ENCODE peak calls at places on chromosomes 11 and 22, in six cellular contexts. Y is astrocyte of the spinal cord, L is fibroblast of the aortic adventitia, C is lower lobe of right lung, T is Peyer's patch, I is stomach. A is an unnamed sample.

GRCh38 chr11:62553839-62554361 is 7.3 kb upstream of the AHNAK start:
- DNase-seq in Y (peak), L (peak), C (no peak), T (peak), I (no peak), A (no peak)

GRCh38 chr22:32713737-32714457 is 87.6 kb upstream of the TIMP3 start:
- DNase-seq in Y (no peak), L (peak), C (no peak), T (no peak), I (no peak), A (no peak)

GRCh38 chr11:63015521-63016215 is at the start of gene SLC22A8:
- DNase-seq in Y (no peak), L (no peak), C (no peak), T (no peak), I (no peak), A (no peak)

GRCh38 chr22:22870577-22871398 is 16.8 kb upstream of the IGLL5 start:
- DNase-seq in Y (no peak), L (no peak), C (no peak), T (no peak), I (no peak), A (no peak)

GRCh38 chr11:36104660-36104992 is 160.8 kb downstream of the LDLRAD3 start:
- DNase-seq in Y (no peak), L (no peak), C (no peak), T (no peak), I (no peak), A (no peak)

GRCh38 chr22:49169074-49169744 is 658.5 kb downstream of the BRD1 start:
- DNase-seq in Y (no peak), L (no peak), C (no peak), T (no peak), I (no peak), A (no peak)

GRCh38 chr11:83319346-83319745 is 33.2 kb upstream of the CCDC90B start:
- DNase-seq in Y (no peak), L (no peak), C (no peak), T (no peak), I (no peak), A (no peak)

GRCh38 chr11:131423715-131424114 is 53.3 kb downstream of the NTM start:
- DNase-seq in Y (no peak), L (no peak), C (no peak), T (no peak), I (no peak), A (no peak)

GRCh38 chr22:22464541-22465054 is 43.9 kb downstream of the ZNF280B start:
- DNase-seq in Y (no peak), L (no peak), C (no peak), T (no peak), I (no peak), A (no peak)

GRCh38 chr11:5719703-5720495 is 16.3 kb upstream of the OR56B1 start:
- DNase-seq in Y (peak), L (no peak), C (no peak), T (no peak), I (no peak), A (no peak)
- TF ChIP-seq CTCF in Y (no peak), L (no peak), C (no peak), T (no peak), I (no peak), A (no peak)

GRCh38 chr22:28600546-28601143 is 79.0 kb downstream of the TTC28 start:
- DNase-seq in Y (peak), L (peak), C (no peak), T (no peak), I (no peak), A (no peak)
- TF ChIP-seq CTCF in Y (peak), L (peak), C (peak), T (peak), I (peak), A (peak)

DNA sequence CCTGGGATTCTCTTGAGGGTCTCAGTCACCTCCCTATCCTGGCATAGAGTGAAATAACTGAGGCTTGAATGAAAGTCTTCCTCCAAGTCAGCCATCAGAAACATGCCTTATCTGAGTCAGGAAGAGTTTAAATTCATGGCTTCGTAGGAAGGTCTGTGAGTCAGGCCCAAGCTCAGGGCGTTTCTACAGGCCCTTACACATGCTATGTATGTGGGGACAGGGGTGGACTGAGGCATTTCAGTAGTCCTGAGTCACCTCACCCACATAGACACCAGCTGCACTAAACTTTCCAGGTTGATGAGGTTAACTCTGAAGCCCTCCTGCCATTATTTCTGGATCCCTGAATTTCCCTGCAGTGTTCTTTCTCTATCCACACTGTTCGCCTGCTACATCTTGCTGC is 134.6 kb upstream of the RCN1 start:
- DNase-seq in Y (peak), L (peak), C (no peak), T (no peak), I (no peak), A (no peak)
- TF ChIP-seq CTCF in Y (no peak), L (no peak), C (no peak), T (no peak), I (no peak), A (no peak)

DNA sequence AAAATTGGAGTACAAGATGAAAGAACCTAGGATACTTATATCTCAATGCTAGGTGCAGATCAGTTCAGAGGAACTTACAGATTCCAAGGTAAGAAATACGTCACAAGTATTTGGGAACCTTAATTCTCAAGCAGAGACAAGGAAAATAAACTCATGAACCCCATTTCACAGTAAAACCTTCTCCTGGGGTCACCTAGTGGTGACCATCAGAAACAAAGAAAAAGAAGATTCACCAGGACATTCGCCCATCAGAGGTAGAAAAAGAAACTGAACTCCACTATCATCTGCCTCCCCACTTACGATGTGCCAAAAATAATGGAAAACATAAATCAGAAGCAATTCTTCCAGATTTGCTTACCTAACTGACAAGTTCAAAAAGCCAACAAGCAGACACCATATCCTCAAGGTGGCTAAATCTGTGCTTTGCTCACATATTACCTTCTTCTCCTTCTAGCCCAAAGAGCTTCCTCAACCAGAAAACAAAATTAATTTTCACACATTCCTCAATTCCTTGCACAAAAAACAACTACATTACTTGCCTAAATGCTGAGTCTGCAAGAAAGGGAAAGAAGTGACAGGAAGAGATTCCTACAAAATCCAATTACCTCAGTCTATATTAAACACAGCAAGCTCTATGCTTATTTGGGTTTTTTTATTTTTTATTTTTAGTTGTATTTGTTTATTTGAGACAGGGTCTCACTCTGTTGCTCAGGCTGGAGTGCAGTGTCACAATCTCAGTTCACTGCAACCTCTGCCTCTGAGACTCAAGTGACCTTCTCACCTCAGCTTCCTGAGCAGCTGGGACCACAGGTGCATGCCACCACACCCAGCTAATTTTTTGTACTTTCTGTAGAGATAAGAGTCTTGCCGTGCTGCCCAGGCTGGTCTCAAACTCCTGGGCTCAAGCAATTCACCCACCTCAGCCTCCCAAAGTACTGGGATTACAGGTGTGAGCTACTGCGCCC is 4.7 kb downstream of the DENND5A start:
- DNase-seq in Y (no peak), L (no peak), C (no peak), T (peak), I (peak), A (peak)
- TF ChIP-seq CTCF in Y (peak), L (peak), C (no peak), T (peak), I (no peak), A (peak)

DNA sequence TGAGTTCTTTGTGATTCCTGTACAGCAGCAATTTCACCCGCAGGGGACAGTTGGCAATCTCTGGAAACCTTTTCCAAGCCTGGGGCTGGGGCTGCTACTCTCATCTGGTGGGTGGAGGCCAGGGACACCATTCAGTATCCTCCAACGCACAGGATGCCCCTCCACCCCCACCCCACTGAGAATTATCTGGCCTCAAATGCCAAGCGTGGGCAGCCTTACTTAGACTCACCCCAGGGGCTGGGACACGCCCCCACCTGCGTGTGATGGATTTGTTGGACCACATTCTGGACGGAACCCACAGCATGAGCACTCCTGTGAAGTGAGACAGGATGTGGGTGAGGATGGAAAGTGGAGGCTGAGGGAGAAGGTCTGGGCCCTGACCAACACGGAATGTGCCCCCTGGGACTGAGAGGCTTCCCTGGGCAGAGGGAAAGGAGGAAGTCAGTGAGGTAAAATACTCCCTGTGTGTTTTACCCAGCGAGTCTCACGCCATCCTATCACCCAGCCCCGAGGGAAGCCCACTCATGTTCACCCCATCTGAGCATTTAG is 13.7 kb downstream of the RASD2 start:
- DNase-seq in Y (no peak), L (no peak), C (no peak), T (no peak), I (no peak), A (no peak)
- TF ChIP-seq CTCF in Y (no peak), L (no peak), C (no peak), T (no peak), I (no peak), A (no peak)

GRCh38 chr11:5610446-5610845 is 14.0 kb downstream of the TRIM6 start:
- DNase-seq in Y (no peak), L (no peak), C (no peak), T (no peak), I (no peak), A (no peak)
- TF ChIP-seq CTCF in Y (no peak), L (no peak), C (no peak), T (no peak), I (no peak), A (no peak)

DNA sequence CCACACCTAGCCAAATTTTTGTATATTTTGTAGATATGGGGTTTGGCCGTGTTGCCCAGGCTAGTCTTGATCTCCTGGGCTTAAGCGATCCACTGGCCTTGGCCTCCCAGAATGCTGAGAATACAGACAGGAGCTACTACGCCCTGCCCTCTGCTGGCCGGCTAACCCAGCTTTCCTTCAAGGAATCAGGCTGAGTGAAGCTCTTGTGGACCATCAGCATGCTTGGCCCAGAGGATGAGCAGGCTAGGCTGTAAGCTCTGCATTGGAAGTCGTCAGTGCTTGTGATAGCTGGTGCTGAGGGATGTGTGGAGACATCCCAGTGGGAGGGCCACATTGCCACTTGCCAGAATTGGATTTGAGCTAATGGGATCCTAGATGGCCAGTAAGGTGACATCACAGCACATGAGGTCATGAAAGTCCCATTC is 60.6 kb downstream of the MED15 start:
- DNase-seq in Y (peak), L (peak), C (no peak), T (no peak), I (no peak), A (peak)
- TF ChIP-seq CTCF in Y (peak), L (peak), C (peak), T (no peak), I (no peak), A (peak)

GRCh38 chr22:38300197-38300945 is 16.9 kb downstream of the CSNK1E start:
- DNase-seq in Y (no peak), L (no peak), C (no peak), T (no peak), I (no peak), A (no peak)

GRCh38 chr22:38302906-38303305 is 14.3 kb downstream of the CSNK1E start:
- DNase-seq in Y (no peak), L (no peak), C (no peak), T (no peak), I (no peak), A (no peak)

GRCh38 chr22:38303974-38304373 is 13.3 kb downstream of the CSNK1E start:
- DNase-seq in Y (no peak), L (no peak), C (no peak), T (no peak), I (no peak), A (no peak)

GRCh38 chr22:38305481-38306448 is 11.5 kb downstream of the CSNK1E start:
- DNase-seq in Y (peak), L (peak), C (no peak), T (peak), I (no peak), A (no peak)

GRCh38 chr22:38304526-38304925 is 12.7 kb downstream of the CSNK1E start:
- DNase-seq in Y (no peak), L (peak), C (no peak), T (no peak), I (no peak), A (no peak)
- TF ChIP-seq CTCF in Y (no peak), L (peak), C (no peak), T (no peak), I (no peak), A (peak)

A was measured in chondrocyte.